ENCODE peak calls at places on chromosomes 16 and 17, in nine cellular contexts. S, U, B, O, D, J, V, K and Y are unnamed samples.

GRCh38 chr17:35244345-35245195 is 1.7 kb downstream of the SLFN5 start:
- DNase-seq in S (peak; percentile 91), U (peak; percentile 96), B (peak; percentile 49), O (peak; percentile 65), D (no peak), J (peak; percentile 93), V (no peak), K (peak; percentile 70), Y (peak; percentile 58)

GRCh38 chr16:370980-371728 is 816 bp upstream of the MRPL28 start:
- DNase-seq in S (no peak), U (no peak), B (no peak), O (no peak), D (no peak), J (no peak), V (no peak), K (no peak), Y (no peak)

GRCh38 chr16:66538910-66539309 is 11.0 kb downstream of the TK2 start:
- DNase-seq in S (no peak), U (no peak), B (no peak), O (no peak), D (no peak), J (no peak), V (no peak), K (no peak), Y (no peak)

GRCh38 chr16:10886739-10887269 is 9.8 kb downstream of the CIITA start:
- DNase-seq in S (no peak), U (no peak), B (no peak), O (no peak), D (peak; percentile 95), J (no peak), V (no peak), K (no peak), Y (no peak)

GRCh38 chr16:25063865-25064264 is 47.7 kb upstream of the LCMT1 start:
- DNase-seq in S (peak; percentile 67), U (peak; percentile 39), B (no peak), O (no peak), D (no peak), J (peak; percentile 60), V (no peak), K (no peak), Y (no peak)

GRCh38 chr16:29809850-29810698 is 1.9 kb upstream of the PRRT2 start:
- DNase-seq in S (no peak), U (peak; percentile 57), B (no peak), O (no peak), D (no peak), J (peak; percentile 75), V (no peak), K (no peak), Y (no peak)

GRCh38 chr16:56929639-56930038 is 2.3 kb upstream of the HERPUD1 start:
- DNase-seq in S (no peak), U (no peak), B (no peak), O (no peak), D (no peak), J (no peak), V (no peak), K (no peak), Y (no peak)

GRCh38 chr16:17206712-17207111 is 264.0 kb downstream of the XYLT1 start:
- DNase-seq in S (no peak), U (no peak), B (no peak), O (no peak), D (no peak), J (no peak), V (no peak), K (no peak), Y (no peak)

GRCh38 chr17:74875970-74876593 is 3.3 kb upstream of the FDXR start:
- DNase-seq in S (no peak), U (no peak), B (no peak), O (no peak), D (no peak), J (no peak), V (no peak), K (no peak), Y (no peak)

GRCh38 chr17:81601525-81602120 is 35.3 kb downstream of the NPLOC4 start:
- DNase-seq in S (peak; percentile 73), U (peak; percentile 86), B (peak; percentile 24), O (peak; percentile 67), D (no peak), J (peak; percentile 85), V (no peak), K (peak; percentile 15), Y (peak; percentile 7)

GRCh38 chr16:57941016-57941656 is 29.8 kb downstream of the CNGB1 start:
- DNase-seq in S (peak; percentile 44), U (no peak), B (no peak), O (no peak), D (no peak), J (peak; percentile 28), V (peak; percentile 76), K (no peak), Y (no peak)